ENCODE peak calls at places on chromosomes 1 and 21, in five cellular contexts. P, O, Z, F and X are unnamed samples.

GRCh38 chr1:198903203-198903602 is 264.4 kb downstream of the PTPRC start:
- DNase-seq in P (no peak), O (no peak), Z (no peak), F (no peak), X (no peak)

GRCh38 chr1:48807599-48808260 is 31.0 kb upstream of the BEND5 start:
- DNase-seq in P (no peak), O (no peak), Z (peak), F (no peak), X (no peak)

GRCh38 chr1:2091611-2092604 is 41.7 kb downstream of the PRKCZ start:
- DNase-seq in P (peak), O (peak), Z (no peak), F (no peak), X (peak)

GRCh38 chr1:81114191-81114590 is 686.5 kb upstream of the ADGRL2 start:
- DNase-seq in P (no peak), O (no peak), Z (no peak), F (no peak), X (no peak)

GRCh38 chr1:12356004-12356890 is 126.4 kb downstream of the VPS13D start:
- DNase-seq in P (no peak), O (no peak), Z (no peak), F (no peak), X (no peak)

GRCh38 chr1:202505356-202505755 is 156.9 kb downstream of the PPP1R12B start:
- DNase-seq in P (peak), O (no peak), Z (no peak), F (peak), X (no peak)

GRCh38 chr21:30839304-30839703 is 9.7 kb upstream of the KRTAP7-1 start:
- DNase-seq in P (no peak), O (no peak), Z (no peak), F (peak), X (peak)

GRCh38 chr1:3013371-3014038 is 7.8 kb upstream of the ACTRT2 start:
- DNase-seq in P (no peak), O (peak), Z (no peak), F (no peak), X (no peak)

GRCh38 chr1:115041654-115042053 is 12.0 kb downstream of the TSHB start:
- DNase-seq in P (no peak), O (no peak), Z (no peak), F (no peak), X (no peak)

GRCh38 chr1:248873993-248874671 is 15.2 kb upstream of the ZNF692 start:
- DNase-seq in P (peak), O (no peak), Z (peak), F (peak), X (peak)

GRCh38 chr1:176942346-176942745 is 222.2 kb downstream of the ASTN1 start:
- DNase-seq in P (no peak), O (no peak), Z (no peak), F (no peak), X (no peak)

GRCh38 chr1:207926984-207927383 is 16.1 kb upstream of the CD34 start:
- DNase-seq in P (no peak), O (no peak), Z (peak), F (no peak), X (no peak)

GRCh38 chr1:205980182-205980830 is 22.9 kb downstream of the RAB7B start:
- DNase-seq in P (no peak), O (no peak), Z (no peak), F (peak), X (no peak)

GRCh38 chr1:66624412-66625060 is 90.6 kb downstream of the SGIP1 start:
- DNase-seq in P (peak), O (no peak), Z (no peak), F (no peak), X (no peak)

GRCh38 chr1:245264226-245264625 is 109.4 kb downstream of the KIF26B start:
- DNase-seq in P (no peak), O (no peak), Z (no peak), F (no peak), X (no peak)

GRCh38 chr21:39654951-39655350 is 42.2 kb downstream of the B3GALT5 start:
- DNase-seq in P (no peak), O (no peak), Z (no peak), F (no peak), X (no peak)

GRCh38 chr21:29504751-29505321 is 206.1 kb downstream of the BACH1 start:
- DNase-seq in P (no peak), O (no peak), Z (no peak), F (no peak), X (no peak)

GRCh38 chr1:3551290-3551678 is 60.0 kb downstream of the MEGF6 start:
- DNase-seq in P (no peak), O (no peak), Z (no peak), F (peak), X (no peak)

GRCh38 chr1:21042920-21043605 is 133.6 kb downstream of the EIF4G3 start:
- DNase-seq in P (no peak), O (no peak), Z (no peak), F (no peak), X (no peak)

GRCh38 chr1:113966013-113966412 is 13.3 kb upstream of the OLFML3 start:
- DNase-seq in P (no peak), O (no peak), Z (no peak), F (no peak), X (no peak)

GRCh38 chr1:111819566-111819965 is 63.9 kb downstream of the DDX20 start:
- DNase-seq in P (no peak), O (no peak), Z (no peak), F (no peak), X (no peak)

GRCh38 chr1:209652873-209653401 is 712 bp upstream of the LAMB3 start:
- DNase-seq in P (peak), O (no peak), Z (no peak), F (no peak), X (peak)

GRCh38 chr1:157505481-157506272 is 46.6 kb downstream of the FCRL5 start:
- DNase-seq in P (peak), O (peak), Z (no peak), F (peak), X (peak)

GRCh38 chr1:960371-961131 is at the start of gene KLHL17:
- DNase-seq in P (peak), O (peak), Z (no peak), F (peak), X (peak)

GRCh38 chr21:46637952-46638746 is 2.7 kb downstream of the PRMT2 start:
- DNase-seq in P (peak), O (no peak), Z (no peak), F (no peak), X (no peak)

GRCh38 chr1:101816262-101816661 is 180.5 kb downstream of the OLFM3 start:
- DNase-seq in P (no peak), O (no peak), Z (no peak), F (no peak), X (no peak)

GRCh38 chr1:1628656-1629429 is 3.1 kb upstream of the MMP23B start:
- DNase-seq in P (no peak), O (peak), Z (no peak), F (no peak), X (no peak)

GRCh38 chr1:206691604-206692003 is 6.9 kb downstream of the MAPKAPK2 start:
- DNase-seq in P (no peak), O (no peak), Z (no peak), F (no peak), X (no peak)

GRCh38 chr1:217661407-217661806 is 30.3 kb downstream of the SPATA17 start:
- DNase-seq in P (no peak), O (no peak), Z (no peak), F (no peak), X (no peak)

GRCh38 chr1:209335090-209335692 is 248.3 kb upstream of the CAMK1G start:
- DNase-seq in P (peak), O (no peak), Z (no peak), F (peak), X (no peak)

GRCh38 chr21:23542097-23542496 is 2065.2 kb downstream of the MRPL39 start:
- DNase-seq in P (no peak), O (no peak), Z (no peak), F (no peak), X (no peak)
- TF ChIP-seq CTCF in P (no peak), O (no peak), Z (no peak), F (no peak), X (no peak)

GRCh38 chr1:36386262-36387140 is 777 bp upstream of the STK40 start:
- DNase-seq in P (peak), O (peak), Z (peak), F (peak), X (peak)

GRCh38 chr1:36385410-36386261 is at the start of gene STK40:
- DNase-seq in P (peak), O (peak), Z (peak), F (peak), X (peak)

GRCh38 chr1:36382669-36383068 is 3.1 kb downstream of the STK40 start:
- DNase-seq in P (no peak), O (peak), Z (no peak), F (no peak), X (no peak)

GRCh38 chr1:36383240-36383639 is 2.5 kb downstream of the STK40 start:
- DNase-seq in P (no peak), O (peak), Z (no peak), F (no peak), X (no peak)

GRCh38 chr1:36384542-36385409 is 948 bp downstream of the STK40 start:
- DNase-seq in P (peak), O (peak), Z (no peak), F (peak), X (peak)
- TF ChIP-seq POLR2AphosphoS5 in P (no peak), O (peak), Z (no peak), F (no peak), X (peak)

GRCh38 chr1:68384321-68384813 is 65.4 kb downstream of the RPE65 start:
- DNase-seq in P (peak), O (no peak), Z (no peak), F (no peak), X (no peak)
- TF ChIP-seq CTCF in P (peak), O (peak), Z (peak), F (peak), X (no peak)

GRCh38 chr1:181016563-181016962 is 6.1 kb downstream of the STX6 start:
- DNase-seq in P (no peak), O (no peak), Z (no peak), F (no peak), X (no peak)

GRCh38 chr1:181018901-181019681 is 3.6 kb downstream of the STX6 start:
- DNase-seq in P (no peak), O (no peak), Z (no peak), F (no peak), X (no peak)

GRCh38 chr1:181021155-181021554 is 1.5 kb downstream of the STX6 start:
- DNase-seq in P (no peak), O (no peak), Z (no peak), F (no peak), X (no peak)

GRCh38 chr1:181023265-181024057 is 791 bp upstream of the STX6 start:
- DNase-seq in P (no peak), O (peak), Z (no peak), F (no peak), X (no peak)

GRCh38 chr1:181021811-181022434 is 747 bp downstream of the STX6 start:
- DNase-seq in P (peak), O (peak), Z (no peak), F (peak), X (peak)
- TF ChIP-seq POLR2AphosphoS5 in P (peak), O (peak), Z (no peak), F (no peak), X (peak)

DNA sequence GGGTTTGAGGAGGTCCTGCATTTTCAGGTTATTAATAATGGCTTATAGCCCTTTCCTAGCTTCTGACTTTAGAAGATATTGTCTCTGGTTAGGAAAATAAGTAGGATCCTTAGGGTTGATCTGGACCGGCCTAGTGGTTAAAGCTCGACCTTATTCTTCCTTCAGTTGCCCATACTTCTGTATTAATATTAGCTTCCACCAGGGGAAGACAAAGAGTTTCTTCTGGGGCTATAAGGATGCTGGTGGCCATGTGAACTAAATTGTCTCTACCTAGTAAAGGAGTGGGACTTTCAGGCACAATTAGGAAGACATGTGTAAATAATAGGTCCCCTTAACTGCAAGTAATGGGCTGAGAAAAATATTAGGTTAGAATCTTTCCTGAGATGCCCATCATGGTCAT is 20.6 kb upstream of the FCGR2A start:
- DNase-seq in P (no peak), O (no peak), Z (no peak), F (no peak), X (no peak)
- TF ChIP-seq CTCF in P (peak), O (no peak), Z (peak), F (peak), X (no peak)